ENCODE peak calls at places on chromosomes 7 and 10, in seven cellular contexts. One of them, this sample, is unnamed.

GRCh38 chr7:55928006-55928767 is 23.5 kb upstream of the MRPS17 start:
- DNase-seq in endothelial cell: no peak
- DNase-seq in mesendoderm: no peak
- DNase-seq in stimulated activated CD4-positive, alpha-beta T cell treated with anti-CD3 and anti-CD28 coated beads, Interleukin-12 subunit alpha, Interleukin-12 subunit beta, amount 100 ng/mL, for 48 hours: no peak
- DNase-seq in choroid plexus epithelial cell: no peak
- DNase-seq in mesothelial cell of epicardium: no peak
- DNase-seq in activated effector memory CD4-positive, alpha-beta T cell treated with anti-CD3 and anti-CD28 coated beads, Interleukin-2, amount 50 U/mL, for 16 hours: no peak
- DNase-seq in this sample: no peak

GRCh38 chr7:156376317-156376716 is 264.3 kb upstream of the RNF32 start:
- DNase-seq in stimulated activated CD4-positive, alpha-beta T cell treated with anti-CD3 and anti-CD28 coated beads, Interleukin-12 subunit alpha, Interleukin-12 subunit beta, amount 100 ng/mL, for 48 hours: no peak
- DNase-seq in activated effector memory CD4-positive, alpha-beta T cell treated with anti-CD3 and anti-CD28 coated beads, Interleukin-2, amount 50 U/mL, for 16 hours: no peak
- DNase-seq in choroid plexus epithelial cell: no peak
- DNase-seq in endothelial cell: no peak
- DNase-seq in mesothelial cell of epicardium: no peak
- DNase-seq in mesendoderm: no peak
- DNase-seq in this sample: no peak

GRCh38 chr10:62047960-62048383 is 146.5 kb downstream of the ARID5B start:
- DNase-seq in endothelial cell: no peak
- DNase-seq in stimulated activated CD4-positive, alpha-beta T cell treated with anti-CD3 and anti-CD28 coated beads, Interleukin-12 subunit alpha, Interleukin-12 subunit beta, amount 100 ng/mL, for 48 hours: peak
- DNase-seq in activated effector memory CD4-positive, alpha-beta T cell treated with anti-CD3 and anti-CD28 coated beads, Interleukin-2, amount 50 U/mL, for 16 hours: peak
- DNase-seq in mesendoderm: no peak
- DNase-seq in choroid plexus epithelial cell: peak
- DNase-seq in mesothelial cell of epicardium: no peak
- DNase-seq in this sample: no peak

GRCh38 chr10:124145109-124145860 is 51.9 kb upstream of the CHST15 start:
- DNase-seq in activated effector memory CD4-positive, alpha-beta T cell treated with anti-CD3 and anti-CD28 coated beads, Interleukin-2, amount 50 U/mL, for 16 hours: no peak
- DNase-seq in mesothelial cell of epicardium: no peak
- DNase-seq in endothelial cell: peak
- DNase-seq in stimulated activated CD4-positive, alpha-beta T cell treated with anti-CD3 and anti-CD28 coated beads, Interleukin-12 subunit alpha, Interleukin-12 subunit beta, amount 100 ng/mL, for 48 hours: no peak
- DNase-seq in choroid plexus epithelial cell: peak
- DNase-seq in mesendoderm: no peak
- DNase-seq in this sample: no peak

GRCh38 chr10:82037076-82037475 is 162.1 kb downstream of the NRG3 start:
- DNase-seq in activated effector memory CD4-positive, alpha-beta T cell treated with anti-CD3 and anti-CD28 coated beads, Interleukin-2, amount 50 U/mL, for 16 hours: no peak
- DNase-seq in stimulated activated CD4-positive, alpha-beta T cell treated with anti-CD3 and anti-CD28 coated beads, Interleukin-12 subunit alpha, Interleukin-12 subunit beta, amount 100 ng/mL, for 48 hours: no peak
- DNase-seq in mesendoderm: no peak
- DNase-seq in choroid plexus epithelial cell: no peak
- DNase-seq in endothelial cell: no peak
- DNase-seq in mesothelial cell of epicardium: no peak
- DNase-seq in this sample: no peak

GRCh38 chr10:239109-239508 is 103.9 kb downstream of the ZMYND11 start:
- DNase-seq in activated effector memory CD4-positive, alpha-beta T cell treated with anti-CD3 and anti-CD28 coated beads, Interleukin-2, amount 50 U/mL, for 16 hours: no peak
- DNase-seq in choroid plexus epithelial cell: peak
- DNase-seq in stimulated activated CD4-positive, alpha-beta T cell treated with anti-CD3 and anti-CD28 coated beads, Interleukin-12 subunit alpha, Interleukin-12 subunit beta, amount 100 ng/mL, for 48 hours: no peak
- DNase-seq in mesendoderm: no peak
- DNase-seq in endothelial cell: no peak
- DNase-seq in mesothelial cell of epicardium: no peak
- DNase-seq in this sample: no peak

GRCh38 chr7:834277-834676 is 2.0 kb downstream of the SUN1 start:
- DNase-seq in choroid plexus epithelial cell: no peak
- DNase-seq in mesothelial cell of epicardium: no peak
- DNase-seq in mesendoderm: no peak
- DNase-seq in stimulated activated CD4-positive, alpha-beta T cell treated with anti-CD3 and anti-CD28 coated beads, Interleukin-12 subunit alpha, Interleukin-12 subunit beta, amount 100 ng/mL, for 48 hours: no peak
- DNase-seq in activated effector memory CD4-positive, alpha-beta T cell treated with anti-CD3 and anti-CD28 coated beads, Interleukin-2, amount 50 U/mL, for 16 hours: no peak
- DNase-seq in endothelial cell: no peak
- DNase-seq in this sample: no peak

GRCh38 chr10:53521081-53521480 is 748.5 kb upstream of the MBL2 start:
- DNase-seq in activated effector memory CD4-positive, alpha-beta T cell treated with anti-CD3 and anti-CD28 coated beads, Interleukin-2, amount 50 U/mL, for 16 hours: no peak
- DNase-seq in endothelial cell: no peak
- DNase-seq in choroid plexus epithelial cell: no peak
- DNase-seq in mesendoderm: no peak
- DNase-seq in stimulated activated CD4-positive, alpha-beta T cell treated with anti-CD3 and anti-CD28 coated beads, Interleukin-12 subunit alpha, Interleukin-12 subunit beta, amount 100 ng/mL, for 48 hours: no peak
- DNase-seq in mesothelial cell of epicardium: no peak
- DNase-seq in this sample: no peak

GRCh38 chr7:41244246-41244645 is 458.6 kb downstream of the INHBA start:
- DNase-seq in mesendoderm: peak
- DNase-seq in endothelial cell: no peak
- DNase-seq in activated effector memory CD4-positive, alpha-beta T cell treated with anti-CD3 and anti-CD28 coated beads, Interleukin-2, amount 50 U/mL, for 16 hours: no peak
- DNase-seq in choroid plexus epithelial cell: no peak
- DNase-seq in mesothelial cell of epicardium: no peak
- DNase-seq in stimulated activated CD4-positive, alpha-beta T cell treated with anti-CD3 and anti-CD28 coated beads, Interleukin-12 subunit alpha, Interleukin-12 subunit beta, amount 100 ng/mL, for 48 hours: no peak
- DNase-seq in this sample: no peak

GRCh38 chr10:2972216-2972615 is 95.1 kb upstream of the PFKP start:
- DNase-seq in choroid plexus epithelial cell: peak
- DNase-seq in activated effector memory CD4-positive, alpha-beta T cell treated with anti-CD3 and anti-CD28 coated beads, Interleukin-2, amount 50 U/mL, for 16 hours: no peak
- DNase-seq in mesendoderm: no peak
- DNase-seq in endothelial cell: no peak
- DNase-seq in stimulated activated CD4-positive, alpha-beta T cell treated with anti-CD3 and anti-CD28 coated beads, Interleukin-12 subunit alpha, Interleukin-12 subunit beta, amount 100 ng/mL, for 48 hours: no peak
- DNase-seq in mesothelial cell of epicardium: no peak
- DNase-seq in this sample: no peak

GRCh38 chr10:51092402-51092801 is 18.1 kb downstream of the PRKG1 start:
- DNase-seq in endothelial cell: no peak
- DNase-seq in activated effector memory CD4-positive, alpha-beta T cell treated with anti-CD3 and anti-CD28 coated beads, Interleukin-2, amount 50 U/mL, for 16 hours: no peak
- DNase-seq in choroid plexus epithelial cell: peak
- DNase-seq in mesothelial cell of epicardium: no peak
- DNase-seq in mesendoderm: no peak
- DNase-seq in stimulated activated CD4-positive, alpha-beta T cell treated with anti-CD3 and anti-CD28 coated beads, Interleukin-12 subunit alpha, Interleukin-12 subunit beta, amount 100 ng/mL, for 48 hours: no peak
- DNase-seq in this sample: no peak

GRCh38 chr7:156445997-156446761 is 194.4 kb upstream of the RNF32 start:
- DNase-seq in mesendoderm: no peak
- DNase-seq in mesothelial cell of epicardium: no peak
- DNase-seq in stimulated activated CD4-positive, alpha-beta T cell treated with anti-CD3 and anti-CD28 coated beads, Interleukin-12 subunit alpha, Interleukin-12 subunit beta, amount 100 ng/mL, for 48 hours: no peak
- DNase-seq in choroid plexus epithelial cell: no peak
- DNase-seq in endothelial cell: no peak
- DNase-seq in activated effector memory CD4-positive, alpha-beta T cell treated with anti-CD3 and anti-CD28 coated beads, Interleukin-2, amount 50 U/mL, for 16 hours: no peak
- DNase-seq in this sample: no peak

GRCh38 chr7:137625197-137625596 is 221.6 kb downstream of the DGKI start:
- DNase-seq in choroid plexus epithelial cell: peak
- DNase-seq in stimulated activated CD4-positive, alpha-beta T cell treated with anti-CD3 and anti-CD28 coated beads, Interleukin-12 subunit alpha, Interleukin-12 subunit beta, amount 100 ng/mL, for 48 hours: no peak
- DNase-seq in mesothelial cell of epicardium: no peak
- DNase-seq in activated effector memory CD4-positive, alpha-beta T cell treated with anti-CD3 and anti-CD28 coated beads, Interleukin-2, amount 50 U/mL, for 16 hours: no peak
- DNase-seq in endothelial cell: no peak
- DNase-seq in mesendoderm: no peak
- DNase-seq in this sample: no peak

GRCh38 chr10:101006593-101007098 is 7.0 kb downstream of the LZTS2 start:
- DNase-seq in endothelial cell: no peak
- DNase-seq in mesothelial cell of epicardium: no peak
- DNase-seq in choroid plexus epithelial cell: no peak
- DNase-seq in stimulated activated CD4-positive, alpha-beta T cell treated with anti-CD3 and anti-CD28 coated beads, Interleukin-12 subunit alpha, Interleukin-12 subunit beta, amount 100 ng/mL, for 48 hours: no peak
- DNase-seq in mesendoderm: no peak
- DNase-seq in activated effector memory CD4-positive, alpha-beta T cell treated with anti-CD3 and anti-CD28 coated beads, Interleukin-2, amount 50 U/mL, for 16 hours: no peak
- DNase-seq in this sample: no peak

GRCh38 chr10:111656066-111656465 is 527.5 kb downstream of the GPAM start:
- DNase-seq in mesothelial cell of epicardium: no peak
- DNase-seq in endothelial cell: no peak
- DNase-seq in activated effector memory CD4-positive, alpha-beta T cell treated with anti-CD3 and anti-CD28 coated beads, Interleukin-2, amount 50 U/mL, for 16 hours: no peak
- DNase-seq in mesendoderm: no peak
- DNase-seq in choroid plexus epithelial cell: no peak
- DNase-seq in stimulated activated CD4-positive, alpha-beta T cell treated with anti-CD3 and anti-CD28 coated beads, Interleukin-12 subunit alpha, Interleukin-12 subunit beta, amount 100 ng/mL, for 48 hours: no peak
- DNase-seq in this sample: no peak

GRCh38 chr7:97639036-97639435 is 92.8 kb upstream of the TAC1 start:
- DNase-seq in choroid plexus epithelial cell: no peak
- DNase-seq in stimulated activated CD4-positive, alpha-beta T cell treated with anti-CD3 and anti-CD28 coated beads, Interleukin-12 subunit alpha, Interleukin-12 subunit beta, amount 100 ng/mL, for 48 hours: no peak
- DNase-seq in activated effector memory CD4-positive, alpha-beta T cell treated with anti-CD3 and anti-CD28 coated beads, Interleukin-2, amount 50 U/mL, for 16 hours: no peak
- DNase-seq in mesendoderm: peak
- DNase-seq in mesothelial cell of epicardium: no peak
- DNase-seq in endothelial cell: no peak
- DNase-seq in this sample: no peak

GRCh38 chr7:148909560-148909959 is 25.5 kb upstream of the EZH2 start:
- DNase-seq in mesothelial cell of epicardium: no peak
- DNase-seq in choroid plexus epithelial cell: no peak
- DNase-seq in activated effector memory CD4-positive, alpha-beta T cell treated with anti-CD3 and anti-CD28 coated beads, Interleukin-2, amount 50 U/mL, for 16 hours: no peak
- DNase-seq in mesendoderm: no peak
- DNase-seq in endothelial cell: no peak
- DNase-seq in stimulated activated CD4-positive, alpha-beta T cell treated with anti-CD3 and anti-CD28 coated beads, Interleukin-12 subunit alpha, Interleukin-12 subunit beta, amount 100 ng/mL, for 48 hours: no peak
- DNase-seq in this sample: no peak

GRCh38 chr7:79332091-79332490 is 121.4 kb downstream of the MAGI2 start:
- DNase-seq in choroid plexus epithelial cell: no peak
- DNase-seq in activated effector memory CD4-positive, alpha-beta T cell treated with anti-CD3 and anti-CD28 coated beads, Interleukin-2, amount 50 U/mL, for 16 hours: no peak
- DNase-seq in mesendoderm: no peak
- DNase-seq in stimulated activated CD4-positive, alpha-beta T cell treated with anti-CD3 and anti-CD28 coated beads, Interleukin-12 subunit alpha, Interleukin-12 subunit beta, amount 100 ng/mL, for 48 hours: no peak
- DNase-seq in endothelial cell: no peak
- DNase-seq in mesothelial cell of epicardium: no peak
- DNase-seq in this sample: no peak

GRCh38 chr7:104643587-104644217 is 315.3 kb downstream of the LHFPL3 start:
- DNase-seq in stimulated activated CD4-positive, alpha-beta T cell treated with anti-CD3 and anti-CD28 coated beads, Interleukin-12 subunit alpha, Interleukin-12 subunit beta, amount 100 ng/mL, for 48 hours: no peak
- DNase-seq in activated effector memory CD4-positive, alpha-beta T cell treated with anti-CD3 and anti-CD28 coated beads, Interleukin-2, amount 50 U/mL, for 16 hours: no peak
- DNase-seq in mesendoderm: peak
- DNase-seq in choroid plexus epithelial cell: peak
- DNase-seq in mesothelial cell of epicardium: no peak
- DNase-seq in endothelial cell: peak
- DNase-seq in this sample: peak

GRCh38 chr7:27839099-27839498 is 99.1 kb downstream of the TAX1BP1 start:
- DNase-seq in mesothelial cell of epicardium: no peak
- DNase-seq in stimulated activated CD4-positive, alpha-beta T cell treated with anti-CD3 and anti-CD28 coated beads, Interleukin-12 subunit alpha, Interleukin-12 subunit beta, amount 100 ng/mL, for 48 hours: no peak
- DNase-seq in activated effector memory CD4-positive, alpha-beta T cell treated with anti-CD3 and anti-CD28 coated beads, Interleukin-2, amount 50 U/mL, for 16 hours: no peak
- DNase-seq in mesendoderm: no peak
- DNase-seq in endothelial cell: no peak
- DNase-seq in choroid plexus epithelial cell: no peak
- DNase-seq in this sample: no peak

GRCh38 chr10:116665541-116666125 is 44.9 kb downstream of the PNLIPRP2 start:
- DNase-seq in choroid plexus epithelial cell: no peak
- DNase-seq in endothelial cell: no peak
- DNase-seq in stimulated activated CD4-positive, alpha-beta T cell treated with anti-CD3 and anti-CD28 coated beads, Interleukin-12 subunit alpha, Interleukin-12 subunit beta, amount 100 ng/mL, for 48 hours: no peak
- DNase-seq in activated effector memory CD4-positive, alpha-beta T cell treated with anti-CD3 and anti-CD28 coated beads, Interleukin-2, amount 50 U/mL, for 16 hours: no peak
- DNase-seq in mesendoderm: no peak
- DNase-seq in mesothelial cell of epicardium: no peak
- DNase-seq in this sample: peak

GRCh38 chr7:85474234-85474633 is 287.4 kb upstream of the SEMA3D start:
- DNase-seq in activated effector memory CD4-positive, alpha-beta T cell treated with anti-CD3 and anti-CD28 coated beads, Interleukin-2, amount 50 U/mL, for 16 hours: no peak
- DNase-seq in mesendoderm: no peak
- DNase-seq in mesothelial cell of epicardium: no peak
- DNase-seq in endothelial cell: no peak
- DNase-seq in stimulated activated CD4-positive, alpha-beta T cell treated with anti-CD3 and anti-CD28 coated beads, Interleukin-12 subunit alpha, Interleukin-12 subunit beta, amount 100 ng/mL, for 48 hours: no peak
- DNase-seq in choroid plexus epithelial cell: peak
- DNase-seq in this sample: no peak

GRCh38 chr10:82278401-82279182 is 403.6 kb downstream of the NRG3 start:
- DNase-seq in mesothelial cell of epicardium: no peak
- DNase-seq in stimulated activated CD4-positive, alpha-beta T cell treated with anti-CD3 and anti-CD28 coated beads, Interleukin-12 subunit alpha, Interleukin-12 subunit beta, amount 100 ng/mL, for 48 hours: no peak
- DNase-seq in endothelial cell: no peak
- DNase-seq in mesendoderm: no peak
- DNase-seq in choroid plexus epithelial cell: no peak
- DNase-seq in activated effector memory CD4-positive, alpha-beta T cell treated with anti-CD3 and anti-CD28 coated beads, Interleukin-2, amount 50 U/mL, for 16 hours: no peak
- DNase-seq in this sample: no peak

GRCh38 chr7:42978496-42978895 is 46.3 kb downstream of the MRPL32 start:
- DNase-seq in mesendoderm: no peak
- DNase-seq in endothelial cell: no peak
- DNase-seq in activated effector memory CD4-positive, alpha-beta T cell treated with anti-CD3 and anti-CD28 coated beads, Interleukin-2, amount 50 U/mL, for 16 hours: no peak
- DNase-seq in choroid plexus epithelial cell: peak
- DNase-seq in stimulated activated CD4-positive, alpha-beta T cell treated with anti-CD3 and anti-CD28 coated beads, Interleukin-12 subunit alpha, Interleukin-12 subunit beta, amount 100 ng/mL, for 48 hours: no peak
- DNase-seq in mesothelial cell of epicardium: no peak
- DNase-seq in this sample: no peak

GRCh38 chr10:124916098-124916584 is 25.8 kb upstream of the ZRANB1 start:
- DNase-seq in mesothelial cell of epicardium: no peak
- DNase-seq in choroid plexus epithelial cell: peak
- DNase-seq in endothelial cell: no peak
- DNase-seq in stimulated activated CD4-positive, alpha-beta T cell treated with anti-CD3 and anti-CD28 coated beads, Interleukin-12 subunit alpha, Interleukin-12 subunit beta, amount 100 ng/mL, for 48 hours: no peak
- DNase-seq in activated effector memory CD4-positive, alpha-beta T cell treated with anti-CD3 and anti-CD28 coated beads, Interleukin-2, amount 50 U/mL, for 16 hours: no peak
- DNase-seq in mesendoderm: no peak
- DNase-seq in this sample: no peak

GRCh38 chr7:38310601-38311057 is 37.2 kb upstream of the TARP start:
- DNase-seq in choroid plexus epithelial cell: peak
- DNase-seq in mesothelial cell of epicardium: no peak
- DNase-seq in stimulated activated CD4-positive, alpha-beta T cell treated with anti-CD3 and anti-CD28 coated beads, Interleukin-12 subunit alpha, Interleukin-12 subunit beta, amount 100 ng/mL, for 48 hours: no peak
- DNase-seq in endothelial cell: no peak
- DNase-seq in mesendoderm: no peak
- DNase-seq in activated effector memory CD4-positive, alpha-beta T cell treated with anti-CD3 and anti-CD28 coated beads, Interleukin-2, amount 50 U/mL, for 16 hours: no peak
- DNase-seq in this sample: no peak

GRCh38 chr7:100027197-100027596 is 11.8 kb downstream of the ZKSCAN1 start:
- DNase-seq in endothelial cell: no peak
- DNase-seq in stimulated activated CD4-positive, alpha-beta T cell treated with anti-CD3 and anti-CD28 coated beads, Interleukin-12 subunit alpha, Interleukin-12 subunit beta, amount 100 ng/mL, for 48 hours: no peak
- DNase-seq in choroid plexus epithelial cell: no peak
- DNase-seq in mesendoderm: no peak
- DNase-seq in mesothelial cell of epicardium: no peak
- DNase-seq in activated effector memory CD4-positive, alpha-beta T cell treated with anti-CD3 and anti-CD28 coated beads, Interleukin-2, amount 50 U/mL, for 16 hours: no peak
- DNase-seq in this sample: no peak

GRCh38 chr10:118908487-118909280 is 120.8 kb upstream of the NANOS1 start:
- DNase-seq in choroid plexus epithelial cell: no peak
- DNase-seq in mesendoderm: peak
- DNase-seq in mesothelial cell of epicardium: no peak
- DNase-seq in endothelial cell: no peak
- DNase-seq in stimulated activated CD4-positive, alpha-beta T cell treated with anti-CD3 and anti-CD28 coated beads, Interleukin-12 subunit alpha, Interleukin-12 subunit beta, amount 100 ng/mL, for 48 hours: no peak
- DNase-seq in activated effector memory CD4-positive, alpha-beta T cell treated with anti-CD3 and anti-CD28 coated beads, Interleukin-2, amount 50 U/mL, for 16 hours: no peak
- DNase-seq in this sample: no peak

GRCh38 chr10:101986277-101986971 is 69.5 kb downstream of the ARMH3 start:
- DNase-seq in choroid plexus epithelial cell: peak
- DNase-seq in mesothelial cell of epicardium: peak
- DNase-seq in mesendoderm: peak
- DNase-seq in stimulated activated CD4-positive, alpha-beta T cell treated with anti-CD3 and anti-CD28 coated beads, Interleukin-12 subunit alpha, Interleukin-12 subunit beta, amount 100 ng/mL, for 48 hours: no peak
- DNase-seq in activated effector memory CD4-positive, alpha-beta T cell treated with anti-CD3 and anti-CD28 coated beads, Interleukin-2, amount 50 U/mL, for 16 hours: no peak
- DNase-seq in endothelial cell: no peak
- DNase-seq in this sample: no peak

GRCh38 chr10:77989081-77989724 is 40.1 kb downstream of the POLR3A start:
- DNase-seq in stimulated activated CD4-positive, alpha-beta T cell treated with anti-CD3 and anti-CD28 coated beads, Interleukin-12 subunit alpha, Interleukin-12 subunit beta, amount 100 ng/mL, for 48 hours: no peak
- DNase-seq in activated effector memory CD4-positive, alpha-beta T cell treated with anti-CD3 and anti-CD28 coated beads, Interleukin-2, amount 50 U/mL, for 16 hours: no peak
- DNase-seq in endothelial cell: no peak
- DNase-seq in mesendoderm: no peak
- DNase-seq in choroid plexus epithelial cell: no peak
- DNase-seq in mesothelial cell of epicardium: no peak
- DNase-seq in this sample: no peak